ENCODE peak calls at places on chromosomes 16 and 17, in seven cellular contexts. C, U, J, V, B, W and R are unnamed samples. For H3K36me3, the result is how much of the 10 kb centered on the place peaks cover.

GRCh38 chr17:73612074-73612473 is 32.2 kb downstream of the SDK2 start:
- DNase-seq in C (no peak), U (no peak), J (no peak), V (no peak), B (no peak), W (no peak), R (no peak)

GRCh38 chr16:85252461-85252860 is 140.2 kb upstream of the CIBAR2 start:
- DNase-seq in C (no peak), U (no peak), J (no peak), V (no peak), B (no peak), W (no peak), R (no peak)

GRCh38 chr17:58595194-58595792 is 80.9 kb upstream of the MTMR4 start:
- DNase-seq in C (no peak), U (no peak), J (no peak), V (no peak), B (no peak), W (no peak), R (no peak)

GRCh38 chr16:78385406-78385805 is 286.0 kb downstream of the WWOX start:
- DNase-seq in C (no peak), U (no peak), J (no peak), V (no peak), B (no peak), W (no peak), R (no peak)

GRCh38 chr17:61405047-61405685 is 5.5 kb downstream of the TBX2 start:
- DNase-seq in C (no peak), U (peak), J (no peak), V (no peak), B (peak), W (no peak), R (no peak)

GRCh38 chr17:63571632-63572310 is 21.5 kb downstream of the DCAF7 start:
- DNase-seq in C (no peak), U (no peak), J (no peak), V (no peak), B (peak), W (no peak), R (no peak)

GRCh38 chr17:29158096-29158495 is 22.1 kb downstream of the MYO18A start:
- DNase-seq in C (no peak), U (no peak), J (no peak), V (no peak), B (no peak), W (no peak), R (no peak)

GRCh38 chr17:59366040-59366757 is 34.7 kb downstream of the YPEL2 start:
- DNase-seq in C (no peak), U (peak), J (no peak), V (no peak), B (no peak), W (peak), R (no peak)

GRCh38 chr16:324201-324450 is 28.4 kb downstream of the AXIN1 start:
- DNase-seq in C (no peak), U (no peak), J (no peak), V (no peak), B (no peak), W (no peak), R (no peak)

GRCh38 chr16:49600541-49600940 is 226.9 kb downstream of the C16orf78 start:
- DNase-seq in C (no peak), U (no peak), J (no peak), V (no peak), B (no peak), W (no peak), R (no peak)

GRCh38 chr17:33732116-33732515 is 439.0 kb upstream of the ASIC2 start:
- DNase-seq in C (no peak), U (peak), J (no peak), V (no peak), B (peak), W (no peak), R (no peak)

GRCh38 chr16:50153648-50154368 is 702 bp downstream of the TENT4B start:
- DNase-seq in C (no peak), U (peak), J (no peak), V (peak), B (no peak), W (no peak), R (peak)

GRCh38 chr17:72634621-72635020 is 457.9 kb downstream of the SLC39A11 start:
- DNase-seq in C (no peak), U (no peak), J (no peak), V (peak), B (no peak), W (no peak), R (no peak)

GRCh38 chr16:68073902-68074760 is 11.0 kb upstream of the NFATC3 start:
- DNase-seq in C (no peak), U (no peak), J (no peak), V (no peak), B (no peak), W (no peak), R (no peak)

GRCh38 chr17:58172369-58173071 is 5.7 kb downstream of the OR4D2 start:
- DNase-seq in C (peak), U (peak), J (peak), V (no peak), B (peak), W (no peak), R (no peak)

GRCh38 chr17:54727624-54728023 is 173.0 kb upstream of the TOM1L1 start:
- DNase-seq in C (no peak), U (peak), J (no peak), V (no peak), B (no peak), W (no peak), R (no peak)
- TF ChIP-seq CTCF in C (no peak), U (no peak), J (no peak), V (no peak), B (no peak), W (no peak), R (no peak)

GRCh38 chr16:14502932-14503741 is 126.9 kb downstream of the PARN start:
- DNase-seq in C (peak), U (no peak), J (no peak), V (peak), B (peak), W (no peak), R (peak)
- H3K4me3 ChIP-seq in C (peak), U (no peak), J (no peak), V (peak), B (no peak), W (no peak), R (no peak)

DNA sequence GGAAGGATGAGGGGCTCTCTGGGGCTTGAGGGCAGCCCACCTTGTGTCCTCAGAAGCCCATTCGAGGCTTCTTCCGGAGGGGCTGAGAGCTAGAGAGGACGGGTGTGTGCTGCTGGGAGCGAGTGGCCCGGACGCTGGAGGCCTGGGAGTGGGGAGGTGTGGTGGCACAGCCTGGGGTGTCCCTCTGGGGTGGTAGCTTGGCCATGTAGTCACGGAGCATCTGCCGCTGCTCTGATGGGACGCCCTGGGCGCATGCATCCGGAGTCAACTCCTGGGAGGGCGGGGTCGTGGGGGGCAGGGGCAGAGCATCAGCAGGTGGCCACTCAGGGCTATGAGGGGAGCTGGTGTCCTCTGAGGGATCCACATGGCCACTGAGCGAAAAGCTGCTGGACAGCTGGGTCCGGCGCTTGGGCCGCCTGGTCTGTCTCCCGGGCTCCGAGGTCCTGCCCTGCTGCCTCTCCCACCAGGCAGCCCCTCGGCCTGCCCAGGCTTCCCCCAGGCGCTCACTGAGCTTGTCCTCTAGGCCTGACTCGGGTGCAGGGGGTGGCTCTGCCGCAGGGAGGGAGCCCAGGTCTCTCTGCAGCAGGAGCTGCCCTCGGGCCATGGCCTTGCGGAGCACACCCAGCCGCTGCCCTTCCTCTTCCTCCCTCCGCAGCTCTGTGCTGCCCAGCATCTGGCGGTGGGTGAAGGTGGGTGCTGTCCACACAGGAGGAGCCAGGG is 7.8 kb downstream of the TAF1C start:
- DNase-seq in C (no peak), U (no peak), J (no peak), V (no peak), B (no peak), W (no peak), R (no peak)
- H3K36me3 ChIP-seq in C (under half), U (under half), J (under half), V (under half), B (half or more), W (under half), R (under half)

DNA sequence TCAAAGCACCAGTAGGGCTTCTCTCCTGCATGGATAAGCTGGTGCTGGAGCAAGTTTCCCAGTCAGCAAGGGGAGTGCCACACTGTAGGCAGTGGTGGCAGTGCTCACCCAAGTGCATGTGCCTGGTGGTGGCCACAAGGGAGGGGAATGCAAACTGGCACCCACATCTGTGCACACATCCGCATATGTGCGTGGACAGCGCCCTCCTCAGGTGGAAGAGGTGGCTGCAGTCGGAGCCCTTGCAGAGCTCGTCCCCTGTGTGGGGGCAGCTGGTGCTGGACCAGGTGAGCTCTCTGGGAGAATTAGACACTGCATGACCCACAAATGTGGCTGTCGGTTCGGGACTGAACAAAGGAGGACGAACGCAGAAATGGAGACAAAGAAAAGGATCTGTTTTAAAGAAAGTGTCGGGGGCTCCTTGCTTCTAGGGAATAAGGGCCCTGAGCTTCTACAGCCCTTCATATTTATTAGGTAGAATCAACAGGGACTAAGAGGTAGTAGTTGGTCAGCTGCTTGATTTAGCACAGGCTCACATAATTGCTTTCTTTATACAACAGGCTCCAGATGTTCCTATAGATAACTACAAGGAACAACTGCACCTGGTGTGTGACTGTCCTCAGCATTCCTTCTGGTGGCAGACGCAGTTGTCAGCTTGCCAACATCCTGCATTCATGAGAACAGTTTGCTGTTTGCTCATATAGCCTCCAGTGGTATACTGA is 5.3 kb upstream of the ZNF689 start:
- DNase-seq in C (no peak), U (peak), J (peak), V (peak), B (peak), W (peak), R (peak)
- TF ChIP-seq CTCF in C (peak), U (peak), J (peak), V (peak), B (peak), W (no peak), R (peak)